ENCODE peak calls at places on chromosomes 5 and 9, in four cellular contexts. One of them, this sample, is unnamed.
A peak's percentile ranks its signal among the peaks of the same experiment; 100 is the strongest.

GRCh38 chr5:18744990-18745590 is 1110.8 kb downstream of the TAF11L14 start:
- DNase-seq in osteocyte: no peak
- DNase-seq in NCI-H510A: no peak
- DNase-seq in stimulated activated CD4-positive, alpha-beta T cell treated with anti-CD3 and anti-CD28 coated beads, Interleukin-1b, Interleukin-23, amount 100 ng/mL, for 4 hours: peak; percentile 22
- DNase-seq in this sample: no peak

GRCh38 chr5:171954721-171955120 is 51.7 kb downstream of the FBXW11 start:
- DNase-seq in stimulated activated CD4-positive, alpha-beta T cell treated with anti-CD3 and anti-CD28 coated beads, Interleukin-1b, Interleukin-23, amount 100 ng/mL, for 4 hours: no peak
- DNase-seq in NCI-H510A: no peak
- DNase-seq in osteocyte: no peak
- DNase-seq in this sample: no peak

GRCh38 chr5:128009399-128009798 is 74.2 kb upstream of the SLC12A2 start:
- DNase-seq in NCI-H510A: no peak
- DNase-seq in osteocyte: no peak
- DNase-seq in stimulated activated CD4-positive, alpha-beta T cell treated with anti-CD3 and anti-CD28 coated beads, Interleukin-1b, Interleukin-23, amount 100 ng/mL, for 4 hours: no peak
- DNase-seq in this sample: no peak

GRCh38 chr5:72386639-72387038 is 66.5 kb downstream of the PTCD2 start:
- DNase-seq in osteocyte: no peak
- DNase-seq in NCI-H510A: no peak
- DNase-seq in stimulated activated CD4-positive, alpha-beta T cell treated with anti-CD3 and anti-CD28 coated beads, Interleukin-1b, Interleukin-23, amount 100 ng/mL, for 4 hours: no peak
- DNase-seq in this sample: no peak

GRCh38 chr5:147507480-147508126 is 2.3 kb downstream of the DPYSL3 start:
- DNase-seq in stimulated activated CD4-positive, alpha-beta T cell treated with anti-CD3 and anti-CD28 coated beads, Interleukin-1b, Interleukin-23, amount 100 ng/mL, for 4 hours: no peak
- DNase-seq in NCI-H510A: no peak
- DNase-seq in osteocyte: no peak
- DNase-seq in this sample: no peak

GRCh38 chr9:16626577-16627130 is 243.8 kb downstream of the BNC2 start:
- DNase-seq in NCI-H510A: no peak
- DNase-seq in osteocyte: no peak
- DNase-seq in stimulated activated CD4-positive, alpha-beta T cell treated with anti-CD3 and anti-CD28 coated beads, Interleukin-1b, Interleukin-23, amount 100 ng/mL, for 4 hours: no peak
- DNase-seq in this sample: no peak

GRCh38 chr5:52469835-52470234 is 317.9 kb upstream of the ITGA1 start:
- DNase-seq in osteocyte: no peak
- DNase-seq in stimulated activated CD4-positive, alpha-beta T cell treated with anti-CD3 and anti-CD28 coated beads, Interleukin-1b, Interleukin-23, amount 100 ng/mL, for 4 hours: no peak
- DNase-seq in NCI-H510A: no peak
- DNase-seq in this sample: no peak

GRCh38 chr5:176614805-176615478 is 5.0 kb upstream of the GPRIN1 start:
- DNase-seq in NCI-H510A: no peak
- DNase-seq in osteocyte: no peak
- DNase-seq in stimulated activated CD4-positive, alpha-beta T cell treated with anti-CD3 and anti-CD28 coated beads, Interleukin-1b, Interleukin-23, amount 100 ng/mL, for 4 hours: no peak
- DNase-seq in this sample: no peak

GRCh38 chr9:127792417-127793031 is 6.7 kb downstream of the CDK9 start:
- DNase-seq in NCI-H510A: no peak
- DNase-seq in stimulated activated CD4-positive, alpha-beta T cell treated with anti-CD3 and anti-CD28 coated beads, Interleukin-1b, Interleukin-23, amount 100 ng/mL, for 4 hours: no peak
- DNase-seq in osteocyte: no peak
- DNase-seq in this sample: no peak

GRCh38 chr5:31911291-31912265 is 262.5 kb downstream of the GOLPH3 start:
- DNase-seq in osteocyte: no peak
- DNase-seq in stimulated activated CD4-positive, alpha-beta T cell treated with anti-CD3 and anti-CD28 coated beads, Interleukin-1b, Interleukin-23, amount 100 ng/mL, for 4 hours: no peak
- DNase-seq in NCI-H510A: no peak
- DNase-seq in this sample: no peak

GRCh38 chr9:101445353-101446029 is 9.9 kb upstream of the ALDOB start:
- DNase-seq in osteocyte: no peak
- DNase-seq in NCI-H510A: no peak
- DNase-seq in stimulated activated CD4-positive, alpha-beta T cell treated with anti-CD3 and anti-CD28 coated beads, Interleukin-1b, Interleukin-23, amount 100 ng/mL, for 4 hours: no peak
- DNase-seq in this sample: no peak

GRCh38 chr5:75239681-75240080 is 3.0 kb upstream of the ANKRD31 start:
- DNase-seq in stimulated activated CD4-positive, alpha-beta T cell treated with anti-CD3 and anti-CD28 coated beads, Interleukin-1b, Interleukin-23, amount 100 ng/mL, for 4 hours: no peak
- DNase-seq in NCI-H510A: no peak
- DNase-seq in osteocyte: no peak
- DNase-seq in this sample: no peak

GRCh38 chr9:136152543-136152866 is 33.8 kb upstream of the TMEM250 start:
- DNase-seq in stimulated activated CD4-positive, alpha-beta T cell treated with anti-CD3 and anti-CD28 coated beads, Interleukin-1b, Interleukin-23, amount 100 ng/mL, for 4 hours: no peak
- DNase-seq in osteocyte: no peak
- DNase-seq in NCI-H510A: no peak
- DNase-seq in this sample: no peak

GRCh38 chr5:31963358-31963757 is 210.8 kb downstream of the GOLPH3 start:
- DNase-seq in NCI-H510A: no peak
- DNase-seq in osteocyte: no peak
- DNase-seq in stimulated activated CD4-positive, alpha-beta T cell treated with anti-CD3 and anti-CD28 coated beads, Interleukin-1b, Interleukin-23, amount 100 ng/mL, for 4 hours: no peak
- DNase-seq in this sample: no peak

GRCh38 chr9:93205896-93206575 is 22.1 kb downstream of the WNK2 start:
- DNase-seq in osteocyte: no peak
- DNase-seq in stimulated activated CD4-positive, alpha-beta T cell treated with anti-CD3 and anti-CD28 coated beads, Interleukin-1b, Interleukin-23, amount 100 ng/mL, for 4 hours: no peak
- DNase-seq in NCI-H510A: no peak
- DNase-seq in this sample: no peak

GRCh38 chr5:115459844-115460243 is 84.7 kb downstream of the FEM1C start:
- DNase-seq in NCI-H510A: no peak
- DNase-seq in osteocyte: no peak
- DNase-seq in stimulated activated CD4-positive, alpha-beta T cell treated with anti-CD3 and anti-CD28 coated beads, Interleukin-1b, Interleukin-23, amount 100 ng/mL, for 4 hours: no peak
- DNase-seq in this sample: no peak

GRCh38 chr9:89657765-89658164 is 53.0 kb downstream of the GADD45G start:
- DNase-seq in osteocyte: no peak
- DNase-seq in NCI-H510A: no peak
- DNase-seq in stimulated activated CD4-positive, alpha-beta T cell treated with anti-CD3 and anti-CD28 coated beads, Interleukin-1b, Interleukin-23, amount 100 ng/mL, for 4 hours: no peak
- DNase-seq in this sample: no peak

GRCh38 chr5:155260798-155261197 is 247.2 kb downstream of the KIF4B start:
- DNase-seq in NCI-H510A: no peak
- DNase-seq in stimulated activated CD4-positive, alpha-beta T cell treated with anti-CD3 and anti-CD28 coated beads, Interleukin-1b, Interleukin-23, amount 100 ng/mL, for 4 hours: no peak
- DNase-seq in osteocyte: no peak
- DNase-seq in this sample: no peak

GRCh38 chr9:77939149-77939668 is 92.4 kb downstream of the GNAQ start:
- DNase-seq in osteocyte: no peak
- DNase-seq in NCI-H510A: no peak
- DNase-seq in stimulated activated CD4-positive, alpha-beta T cell treated with anti-CD3 and anti-CD28 coated beads, Interleukin-1b, Interleukin-23, amount 100 ng/mL, for 4 hours: no peak
- DNase-seq in this sample: no peak

GRCh38 chr5:149152317-149152746 is 11.0 kb downstream of the ABLIM3 start:
- DNase-seq in stimulated activated CD4-positive, alpha-beta T cell treated with anti-CD3 and anti-CD28 coated beads, Interleukin-1b, Interleukin-23, amount 100 ng/mL, for 4 hours: no peak
- DNase-seq in NCI-H510A: no peak
- DNase-seq in osteocyte: no peak
- DNase-seq in this sample: no peak

GRCh38 chr9:136028760-136029470 is 66.2 kb downstream of the NACC2 start:
- DNase-seq in stimulated activated CD4-positive, alpha-beta T cell treated with anti-CD3 and anti-CD28 coated beads, Interleukin-1b, Interleukin-23, amount 100 ng/mL, for 4 hours: no peak
- DNase-seq in NCI-H510A: no peak
- DNase-seq in osteocyte: peak; percentile 62
- DNase-seq in this sample: no peak

GRCh38 chr5:148776780-148777179 is 49.6 kb upstream of the ADRB2 start:
- DNase-seq in osteocyte: no peak
- DNase-seq in NCI-H510A: no peak
- DNase-seq in stimulated activated CD4-positive, alpha-beta T cell treated with anti-CD3 and anti-CD28 coated beads, Interleukin-1b, Interleukin-23, amount 100 ng/mL, for 4 hours: peak; percentile 2
- DNase-seq in this sample: no peak

GRCh38 chr9:3528466-3528865 is 2.7 kb upstream of the RFX3 start:
- DNase-seq in NCI-H510A: peak; percentile 4
- DNase-seq in stimulated activated CD4-positive, alpha-beta T cell treated with anti-CD3 and anti-CD28 coated beads, Interleukin-1b, Interleukin-23, amount 100 ng/mL, for 4 hours: peak; percentile 37
- DNase-seq in osteocyte: no peak
- DNase-seq in this sample: no peak

GRCh38 chr9:99076483-99077171 is 28.3 kb upstream of the TGFBR1 start:
- DNase-seq in osteocyte: no peak
- DNase-seq in NCI-H510A: no peak
- DNase-seq in stimulated activated CD4-positive, alpha-beta T cell treated with anti-CD3 and anti-CD28 coated beads, Interleukin-1b, Interleukin-23, amount 100 ng/mL, for 4 hours: no peak
- DNase-seq in this sample: no peak

GRCh38 chr5:169039592-169039991 is 261.3 kb downstream of the SLIT3 start:
- DNase-seq in NCI-H510A: no peak
- DNase-seq in stimulated activated CD4-positive, alpha-beta T cell treated with anti-CD3 and anti-CD28 coated beads, Interleukin-1b, Interleukin-23, amount 100 ng/mL, for 4 hours: no peak
- DNase-seq in osteocyte: no peak
- DNase-seq in this sample: no peak

GRCh38 chr9:110189001-110189400 is 19.0 kb downstream of the C9orf152 start:
- DNase-seq in osteocyte: no peak
- DNase-seq in stimulated activated CD4-positive, alpha-beta T cell treated with anti-CD3 and anti-CD28 coated beads, Interleukin-1b, Interleukin-23, amount 100 ng/mL, for 4 hours: no peak
- DNase-seq in NCI-H510A: peak; percentile 64
- DNase-seq in this sample: no peak

GRCh38 chr9:132472199-132472598 is 62.2 kb downstream of the CFAP77 start:
- DNase-seq in stimulated activated CD4-positive, alpha-beta T cell treated with anti-CD3 and anti-CD28 coated beads, Interleukin-1b, Interleukin-23, amount 100 ng/mL, for 4 hours: no peak
- DNase-seq in osteocyte: no peak
- DNase-seq in NCI-H510A: peak; percentile 86
- DNase-seq in this sample: no peak

GRCh38 chr5:137616046-137616445 is 116.9 kb upstream of the SPOCK1 start:
- DNase-seq in osteocyte: no peak
- DNase-seq in stimulated activated CD4-positive, alpha-beta T cell treated with anti-CD3 and anti-CD28 coated beads, Interleukin-1b, Interleukin-23, amount 100 ng/mL, for 4 hours: no peak
- DNase-seq in NCI-H510A: no peak
- DNase-seq in this sample: no peak

GRCh38 chr9:120723547-120723946 is 9.3 kb upstream of the MEGF9 start:
- DNase-seq in stimulated activated CD4-positive, alpha-beta T cell treated with anti-CD3 and anti-CD28 coated beads, Interleukin-1b, Interleukin-23, amount 100 ng/mL, for 4 hours: no peak
- DNase-seq in osteocyte: no peak
- DNase-seq in NCI-H510A: no peak
- DNase-seq in this sample: no peak

GRCh38 chr5:1028481-1029269 is 20.1 kb downstream of the NKD2 start:
- DNase-seq in NCI-H510A: no peak
- DNase-seq in osteocyte: no peak
- DNase-seq in stimulated activated CD4-positive, alpha-beta T cell treated with anti-CD3 and anti-CD28 coated beads, Interleukin-1b, Interleukin-23, amount 100 ng/mL, for 4 hours: no peak
- DNase-seq in this sample: no peak

GRCh38 chr5:172102913-172103629 is 85.0 kb downstream of the STK10 start:
- DNase-seq in NCI-H510A: no peak
- DNase-seq in stimulated activated CD4-positive, alpha-beta T cell treated with anti-CD3 and anti-CD28 coated beads, Interleukin-1b, Interleukin-23, amount 100 ng/mL, for 4 hours: no peak
- DNase-seq in osteocyte: peak; percentile 93
- DNase-seq in this sample: no peak

GRCh38 chr5:86748538-86749105 is 130.9 kb downstream of the COX7C start:
- DNase-seq in NCI-H510A: no peak
- DNase-seq in osteocyte: no peak
- DNase-seq in stimulated activated CD4-positive, alpha-beta T cell treated with anti-CD3 and anti-CD28 coated beads, Interleukin-1b, Interleukin-23, amount 100 ng/mL, for 4 hours: no peak
- DNase-seq in this sample: no peak

GRCh38 chr9:28365020-28365640 is 791.8 kb upstream of the C9orf72 start:
- DNase-seq in stimulated activated CD4-positive, alpha-beta T cell treated with anti-CD3 and anti-CD28 coated beads, Interleukin-1b, Interleukin-23, amount 100 ng/mL, for 4 hours: no peak
- DNase-seq in NCI-H510A: no peak
- DNase-seq in osteocyte: no peak
- DNase-seq in this sample: no peak

GRCh38 chr5:139406960-139407359 is 3.1 kb upstream of the SPATA24 start:
- DNase-seq in stimulated activated CD4-positive, alpha-beta T cell treated with anti-CD3 and anti-CD28 coated beads, Interleukin-1b, Interleukin-23, amount 100 ng/mL, for 4 hours: no peak
- DNase-seq in NCI-H510A: no peak
- DNase-seq in osteocyte: no peak
- DNase-seq in this sample: no peak

GRCh38 chr9:2053883-2054845 is 39.0 kb downstream of the SMARCA2 start:
- DNase-seq in NCI-H510A: no peak
- DNase-seq in osteocyte: no peak
- DNase-seq in stimulated activated CD4-positive, alpha-beta T cell treated with anti-CD3 and anti-CD28 coated beads, Interleukin-1b, Interleukin-23, amount 100 ng/mL, for 4 hours: peak; percentile 29
- DNase-seq in this sample: no peak

GRCh38 chr5:129135633-129136032 is 41.1 kb downstream of the ISOC1 start:
- DNase-seq in osteocyte: no peak
- DNase-seq in stimulated activated CD4-positive, alpha-beta T cell treated with anti-CD3 and anti-CD28 coated beads, Interleukin-1b, Interleukin-23, amount 100 ng/mL, for 4 hours: no peak
- DNase-seq in NCI-H510A: no peak
- DNase-seq in this sample: no peak

GRCh38 chr5:82622205-82622604 is 344.1 kb upstream of the RPS23 start:
- DNase-seq in NCI-H510A: no peak
- DNase-seq in stimulated activated CD4-positive, alpha-beta T cell treated with anti-CD3 and anti-CD28 coated beads, Interleukin-1b, Interleukin-23, amount 100 ng/mL, for 4 hours: no peak
- DNase-seq in osteocyte: no peak
- DNase-seq in this sample: no peak

GRCh38 chr5:80854583-80854982 is 105.6 kb upstream of the RASGRF2 start:
- DNase-seq in NCI-H510A: no peak
- DNase-seq in osteocyte: no peak
- DNase-seq in stimulated activated CD4-positive, alpha-beta T cell treated with anti-CD3 and anti-CD28 coated beads, Interleukin-1b, Interleukin-23, amount 100 ng/mL, for 4 hours: no peak
- DNase-seq in this sample: no peak

GRCh38 chr9:16499866-16500265 is 370.6 kb downstream of the BNC2 start:
- DNase-seq in osteocyte: no peak
- DNase-seq in NCI-H510A: no peak
- DNase-seq in stimulated activated CD4-positive, alpha-beta T cell treated with anti-CD3 and anti-CD28 coated beads, Interleukin-1b, Interleukin-23, amount 100 ng/mL, for 4 hours: no peak
- DNase-seq in this sample: no peak